ENCODE peak calls at places on chromosomes 11 and 22, in six cellular contexts. K, X, Q, W, I and J are unnamed samples.

GRCh38 chr11:69437001-69437875 is 44.2 kb upstream of the LINC01488 start:
- DNase-seq in Q (peak), I (no peak), K (no peak), W (peak), X (no peak), J (no peak)

GRCh38 chr11:108733479-108734116 is 68.7 kb downstream of the DDX10 start:
- DNase-seq in W (no peak), X (no peak), Q (no peak), K (no peak), I (peak), J (no peak)

GRCh38 chr22:39068033-39068785 is 8.9 kb upstream of the APOBEC3G start:
- DNase-seq in Q (no peak), X (no peak), I (no peak), K (no peak), W (no peak), J (no peak)

GRCh38 chr11:33891714-33892327 is at the start of gene LMO2:
- DNase-seq in Q (no peak), X (no peak), K (no peak), W (no peak), I (no peak), J (no peak)

GRCh38 chr11:65646921-65647701 is 9.2 kb downstream of the SIPA1 start:
- DNase-seq in X (peak), I (peak), Q (peak), W (no peak), K (no peak), J (no peak)

GRCh38 chr11:14445542-14446530 is 53.8 kb downstream of the COPB1 start:
- DNase-seq in W (no peak), K (no peak), I (peak), X (no peak), Q (no peak), J (no peak)

GRCh38 chr11:20990447-20990846 is 321.1 kb downstream of the NELL1 start:
- DNase-seq in X (no peak), W (no peak), I (no peak), K (no peak), Q (no peak), J (no peak)

GRCh38 chr11:13012037-13012693 is 3.0 kb downstream of the RASSF10 start:
- DNase-seq in X (no peak), Q (no peak), W (no peak), K (no peak), I (peak), J (no peak)

GRCh38 chr11:35047179-35047578 is 91.8 kb upstream of the CD44 start:
- DNase-seq in K (no peak), X (no peak), I (no peak), W (no peak), Q (no peak), J (no peak)

GRCh38 chr11:119589011-119589410 is 140.0 kb downstream of the NECTIN1 start:
- DNase-seq in Q (no peak), X (no peak), K (no peak), I (no peak), W (no peak), J (no peak)

GRCh38 chr11:63795066-63795465 is 18.2 kb upstream of the SPINDOC start:
- DNase-seq in I (no peak), K (no peak), Q (no peak), W (no peak), X (no peak), J (no peak)

GRCh38 chr11:45017329-45017728 is 66.6 kb upstream of the TP53I11 start:
- DNase-seq in X (no peak), I (no peak), Q (no peak), K (no peak), W (no peak), J (no peak)
- TF ChIP-seq CTCF in X (no peak), I (peak), Q (peak), K (no peak), W (no peak), J (no peak)

GRCh38 chr11:831951-832528 is 712 bp upstream of the CD151 start:
- DNase-seq in Q (no peak), I (no peak), K (no peak), X (no peak), W (no peak), J (no peak)

GRCh38 chr11:832529-833113 is at the start of gene CD151:
- DNase-seq in K (peak), Q (peak), X (no peak), I (peak), W (no peak), J (no peak)

GRCh38 chr11:830295-831131 is 2.2 kb upstream of the CD151 start:
- DNase-seq in X (peak), Q (peak), W (peak), K (peak), I (peak), J (no peak)

GRCh38 chr11:829946-830294 is 2.2 kb downstream of the CRACR2B start:
- DNase-seq in X (no peak), I (no peak), K (no peak), Q (no peak), W (no peak), J (no peak)

DNA sequence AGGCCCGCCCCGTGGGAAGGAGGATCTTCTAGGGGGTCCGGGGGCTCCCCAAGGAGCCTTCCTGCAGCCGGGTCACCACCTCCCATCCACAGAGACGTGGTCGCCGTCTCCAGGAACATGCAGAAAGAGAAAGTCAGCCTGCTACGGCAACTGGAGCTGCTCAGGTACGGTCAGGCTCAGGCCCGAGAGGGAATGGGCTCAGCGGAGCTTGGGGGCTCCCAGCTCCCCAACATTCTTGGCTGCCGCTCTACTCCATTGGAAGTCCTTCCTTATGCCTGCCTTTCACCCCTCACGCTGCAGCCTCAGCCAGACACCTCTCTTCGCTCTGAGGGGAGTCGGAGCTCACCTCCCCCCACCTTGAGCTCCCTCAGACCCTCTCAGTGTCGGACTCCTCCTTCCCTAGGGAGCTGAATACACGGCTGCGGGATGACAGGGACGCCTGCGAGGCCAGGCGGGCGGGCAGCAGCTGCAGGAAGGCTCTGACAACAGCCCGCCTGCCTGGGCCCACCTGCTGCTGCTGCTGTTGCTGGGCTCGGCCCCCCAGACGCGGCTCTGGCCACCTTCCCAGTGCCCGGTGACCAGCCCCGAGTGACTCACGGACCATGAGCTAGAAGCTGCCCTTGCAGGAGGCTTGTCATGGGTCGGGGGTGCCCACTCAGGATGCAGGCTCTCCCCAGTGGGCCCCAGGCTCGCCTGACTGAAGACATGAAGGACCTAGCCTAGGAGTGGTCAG is 1.5 kb upstream of the CD151 start:
- DNase-seq in W (no peak), Q (peak), X (no peak), I (no peak), K (no peak), J (no peak)
- H3K4me3 ChIP-seq in W (no peak), Q (no peak), X (no peak), I (no peak), K (peak), J (no peak)

GRCh38 chr11:102669664-102670063 is 35.9 kb downstream of the MMP27 start:
- DNase-seq in X (no peak), Q (no peak), W (no peak), I (no peak), K (no peak), J (no peak)

GRCh38 chr11:102662607-102663006 is 37.5 kb upstream of the MMP20 start:
- DNase-seq in W (no peak), I (no peak), K (no peak), Q (no peak), X (no peak), J (no peak)

GRCh38 chr11:102661040-102661439 is 35.9 kb upstream of the MMP20 start:
- DNase-seq in I (no peak), Q (no peak), W (no peak), X (no peak), K (no peak), J (no peak)

GRCh38 chr11:102664001-102664752 is 39.0 kb upstream of the MMP20 start:
- DNase-seq in X (no peak), Q (peak), I (peak), W (no peak), K (no peak), J (no peak)

DNA sequence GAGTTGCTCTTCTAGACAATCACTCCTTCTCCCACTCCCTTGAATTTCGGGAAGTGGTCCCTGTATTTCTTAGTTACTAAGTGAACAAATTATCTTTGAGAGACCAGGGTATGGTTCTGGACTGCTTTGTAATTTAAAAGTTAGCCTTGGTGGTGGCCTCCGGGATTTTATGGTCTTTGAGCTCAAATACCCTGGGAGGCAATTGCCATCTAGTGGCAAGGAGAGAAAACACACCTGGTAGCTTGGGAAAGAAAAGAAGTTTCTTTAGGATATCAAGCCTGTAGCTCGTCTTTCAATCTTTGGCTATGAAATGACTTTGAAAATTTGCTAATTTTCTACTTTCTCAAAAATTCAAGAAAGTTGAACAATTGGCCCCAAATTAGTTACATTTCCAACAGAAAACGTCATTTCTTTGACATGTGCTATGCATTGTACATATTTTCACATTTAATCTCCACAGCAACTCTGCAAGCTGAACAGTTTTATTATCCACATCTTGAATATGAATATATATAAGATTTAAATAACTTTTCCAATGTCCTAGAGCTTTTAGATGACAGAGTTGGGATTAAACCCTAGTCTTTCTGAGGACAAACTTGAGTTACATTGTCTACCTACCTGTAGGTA is 39.1 kb downstream of the MMP27 start:
- DNase-seq in Q (peak), K (no peak), I (peak), W (peak), X (no peak), J (peak)
- TF ChIP-seq CTCF in Q (peak), K (peak), I (peak), W (peak), X (peak), J (peak)

DNA sequence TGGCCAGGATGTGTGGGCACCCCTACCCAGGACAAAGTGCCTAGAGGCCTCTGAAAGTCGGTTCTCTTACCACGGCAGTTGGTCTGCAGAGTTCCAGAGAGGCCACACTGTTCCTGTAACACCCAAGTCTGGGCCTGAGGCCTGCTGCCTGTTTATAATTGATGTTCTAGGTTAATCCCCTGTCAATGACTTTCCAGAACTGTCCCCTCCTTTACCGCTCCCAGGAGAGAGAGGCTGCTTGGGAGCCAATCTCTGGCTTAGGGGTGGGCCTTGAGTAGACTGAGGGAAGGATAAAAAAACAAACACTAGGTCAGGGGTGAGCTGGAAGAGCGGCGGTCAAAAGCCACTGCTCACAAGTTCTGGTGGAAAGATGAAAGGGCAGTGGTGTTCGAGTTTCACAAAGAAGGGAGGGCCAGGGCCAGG is 50.4 kb downstream of the PC start:
- DNase-seq in I (no peak), K (no peak), Q (no peak), X (no peak), W (no peak), J (no peak)
- H3K4me3 ChIP-seq in I (no peak), K (no peak), Q (no peak), X (no peak), W (no peak), J (no peak)